ENCODE peak calls at places on chromosomes 16 and 17, in four cellular contexts. Z is NT2/D1; B is stimulated activated CD4-positive, alpha-beta T cell treated with anti-CD3 and anti-CD28 coated beads, Interleukin-2, amount 100 ng/mL, for 24 hours; R is spleen. S is an unnamed sample.

GRCh38 chr17:5413682-5414081 is 5.8 kb downstream of the NUP88 start:
- DNase-seq in Z (no peak), B (no peak), R (no peak), S (no peak)

GRCh38 chr17:9291912-9292562 is 270.7 kb downstream of the NTN1 start:
- DNase-seq in Z (no peak), B (peak; percentile 60), R (peak; percentile 74), S (peak; percentile 60)

GRCh38 chr17:44359001-44359400 is 4.7 kb downstream of the FAM171A2 start:
- DNase-seq in Z (no peak), B (no peak), R (no peak), S (no peak)

GRCh38 chr17:57874434-57875108 is 24.7 kb upstream of the MRPS23 start:
- DNase-seq in Z (peak; percentile 88), B (peak; percentile 50), R (peak; percentile 86), S (peak; percentile 79)

GRCh38 chr16:71963125-71963875 is 36.9 kb downstream of the PKD1L3 start:
- DNase-seq in Z (no peak), B (no peak), R (no peak), S (no peak)

GRCh38 chr17:41467546-41467945 is 360 bp upstream of the KRT32 start:
- DNase-seq in Z (no peak), B (no peak), R (no peak), S (no peak)

GRCh38 chr16:966505-966904 is 4.3 kb downstream of the LMF1 start:
- DNase-seq in Z (no peak), B (no peak), R (no peak), S (no peak)

GRCh38 chr16:21169249-21169981 is 10.9 kb downstream of the LDAF1 start:
- DNase-seq in Z (no peak), B (no peak), R (no peak), S (no peak)

GRCh38 chr16:21159281-21159951 is 942 bp downstream of the LDAF1 start:
- DNase-seq in Z (peak; percentile 36), B (peak; percentile 15), R (peak; percentile 84), S (no peak)

S was measured in right atrium auricular region.